ENCODE peak calls at places on chromosomes 2 and 18, in ten cellular contexts. M is uterus, E is colonic mucosa, N is adrenal gland, I is heart left ventricle, J is cardiac muscle cell, S is tibial artery, X is left ventricle myocardium inferior, O is body of pancreas, R is choroid plexus epithelial cell. T is an unnamed sample.
A peak's percentile ranks its signal among the peaks of the same experiment; 100 is the strongest.

GRCh38 chr2:139763705-139764104 is 983.5 kb upstream of the NXPH2 start:
- DNase-seq in X (no peak), R (no peak), S (no peak), J (no peak), E (no peak), M (no peak), O (no peak), I (no peak), N (no peak), T (no peak)

GRCh38 chr18:40382191-40382590 is 1572.8 kb upstream of the PIK3C3 start:
- DNase-seq in S (no peak), R (no peak), J (no peak), I (no peak), O (no peak), M (no peak), N (no peak), E (no peak), X (no peak), T (no peak)

GRCh38 chr2:64284751-64285150 is 140.5 kb upstream of the PELI1 start:
- DNase-seq in J (no peak), I (no peak), R (no peak), X (no peak), O (no peak), S (no peak), M (no peak), E (no peak), N (no peak), T (no peak)

GRCh38 chr18:68723539-68723938 is 8.6 kb upstream of the TMX3 start:
- DNase-seq in E (no peak), R (no peak), N (no peak), S (no peak), M (no peak), O (no peak), I (no peak), J (no peak), X (no peak), T (no peak)

GRCh38 chr2:223669453-223670225 is 67.5 kb upstream of the SCG2 start:
- DNase-seq in N (no peak), I (no peak), E (no peak), R (peak; percentile 78), S (no peak), J (no peak), M (no peak), O (no peak), X (no peak), T (peak; percentile 40)

GRCh38 chr2:28119631-28120030 is 229.1 kb downstream of the BABAM2 start:
- DNase-seq in I (no peak), M (no peak), E (no peak), X (no peak), R (no peak), O (no peak), S (no peak), N (no peak), J (no peak), T (no peak)

GRCh38 chr18:24397694-24398365 is at the start of gene OSBPL1A:
- DNase-seq in E (peak; percentile 96), J (peak; percentile 98), R (peak; percentile 91), M (peak; percentile 94), X (peak; percentile 95), S (peak; percentile 93), I (peak; percentile 95), O (peak; percentile 97), N (peak; percentile 97), T (peak; percentile 91)

GRCh38 chr2:62010632-62011276 is 105.3 kb downstream of the COMMD1 start:
- DNase-seq in X (no peak), J (no peak), S (no peak), N (no peak), R (no peak), I (no peak), O (no peak), E (no peak), M (no peak), T (no peak)

DNA sequence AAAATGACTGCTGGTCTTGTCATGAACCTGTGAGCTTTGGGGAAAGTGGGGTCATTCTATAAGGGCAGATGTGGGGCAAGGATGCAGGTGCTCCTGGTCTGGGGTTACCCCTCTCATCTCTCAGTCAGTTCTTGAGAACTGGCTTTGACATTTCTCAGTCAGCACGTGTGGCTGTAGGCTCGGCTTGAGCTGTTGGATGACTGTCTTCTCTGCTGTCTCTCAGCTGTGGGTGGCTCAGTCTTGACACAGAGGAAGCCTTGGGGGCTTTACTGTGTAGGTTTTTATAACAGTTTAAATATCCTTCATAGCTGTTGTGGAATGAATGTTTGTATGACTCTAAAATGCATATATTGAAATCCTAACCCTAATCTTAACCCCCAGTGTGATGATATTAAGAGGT is 296.4 kb upstream of the CELF4 start:
- DNase-seq in S (no peak), J (no peak), R (no peak), I (no peak), X (no peak), E (no peak), N (no peak), M (no peak), O (no peak), T (no peak)
- H3K4me3 ChIP-seq in S (no peak overlapping the region), J (no peak overlapping the region), R (no peak overlapping the region), I (no peak overlapping the region), X (no peak overlapping the region), E (no peak overlapping the region), N (no peak overlapping the region), M (no peak overlapping the region), O (no peak overlapping the region), T (no peak overlapping the region)

GRCh38 chr2:146412625-146413024 is 1432.2 kb upstream of the ACVR2A start:
- DNase-seq in E (no peak), J (no peak), M (no peak), O (no peak), S (no peak), R (no peak), X (no peak), N (no peak), I (no peak), T (no peak)
- TF ChIP-seq CTCF in E (no peak), J (no peak), M (no peak), O (no peak), S (no peak), R (no peak), X (no peak), N (no peak), I (no peak), T (no peak)

GRCh38 chr2:69517410-69517809 is 80.2 kb upstream of the NFU1 start:
- DNase-seq in R (peak; percentile 23), O (no peak), I (no peak), N (no peak), M (no peak), E (no peak), X (no peak), S (no peak), J (no peak), T (no peak)
- H3K4me3 ChIP-seq in R (no peak overlapping the region), O (no peak overlapping the region), I (no peak overlapping the region), N (no peak overlapping the region), M (no peak overlapping the region), E (no peak overlapping the region), X (no peak overlapping the region), S (no peak overlapping the region), J (no peak overlapping the region), T (no peak overlapping the region)

GRCh38 chr18:11762429-11762828 is 73.4 kb downstream of the GNAL start:
- DNase-seq in S (no peak), E (no peak), R (no peak), I (no peak), J (no peak), N (no peak), O (no peak), X (no peak), M (no peak), T (no peak)

GRCh38 chr18:11760498-11761158 is 71.6 kb downstream of the GNAL start:
- DNase-seq in J (no peak), M (no peak), S (no peak), X (no peak), O (no peak), I (no peak), N (no peak), R (no peak), E (no peak), T (no peak)

GRCh38 chr18:11757084-11757590 is 68.1 kb downstream of the GNAL start:
- DNase-seq in N (no peak), O (no peak), X (no peak), I (no peak), J (no peak), E (no peak), M (no peak), S (no peak), R (no peak), T (no peak)

GRCh38 chr18:11759456-11759855 is 70.4 kb downstream of the GNAL start:
- DNase-seq in E (no peak), M (no peak), I (no peak), N (no peak), S (no peak), J (no peak), R (no peak), X (no peak), O (no peak), T (no peak)

GRCh38 chr18:11761553-11761952 is 72.5 kb downstream of the GNAL start:
- DNase-seq in I (no peak), R (peak; percentile 15), N (no peak), S (no peak), J (no peak), X (no peak), E (no peak), M (no peak), O (no peak), T (no peak)
- TF ChIP-seq CTCF in I (no peak), R (peak; percentile 40), N (no peak), S (no peak), J (no peak), X (peak; percentile 31), E (no peak), M (no peak), O (no peak), T (peak; percentile 19)

T was measured in astrocyte of the spinal cord.